ENCODE peak calls at places on chromosomes 7 and 10, in nine cellular contexts. C is endothelial cell of umbilical vein; S is NCI-H2171 treated with DMSO at 0.1 percent for 48 hours; M is Caki2; K is activated effector memory CD4-positive, alpha-beta T cell treated with Interleukin-2 at 50 U/mL for 16 hours; X is substantia nigra; F is colonic mucosa; H is progenitor cell of endocrine pancreas; B is stimulated activated CD4-positive, alpha-beta T cell treated with anti-CD3 and anti-CD28 coated beads, TNF-alpha, amount 100 ng/mL, for 4 hours. R is an unnamed sample.

GRCh38 chr7:33965116-33965827 is 59.9 kb downstream of the BMPER start:
- DNase-seq in F (no peak), S (no peak), K (no peak), C (no peak), B (no peak), M (no peak), X (no peak), H (no peak), R (no peak)

GRCh38 chr7:33886100-33886623 is 19.2 kb upstream of the BMPER start:
- DNase-seq in B (no peak), M (no peak), K (no peak), F (no peak), S (peak), C (no peak), H (peak), X (no peak), R (peak)

GRCh38 chr7:127066974-127067373 is 185.8 kb downstream of the GRM8 start:
- DNase-seq in X (no peak), F (no peak), K (no peak), S (peak), B (no peak), M (peak), H (no peak), C (no peak), R (peak)

GRCh38 chr7:134875867-134876266 is 96.4 kb downstream of the CALD1 start:
- DNase-seq in H (no peak), B (no peak), S (no peak), C (no peak), K (no peak), M (no peak), F (no peak), X (no peak), R (no peak)

GRCh38 chr7:43362652-43363428 is 220.1 kb upstream of the STK17A start:
- DNase-seq in X (no peak), F (no peak), S (peak), B (no peak), C (peak), K (no peak), M (no peak), H (no peak), R (peak)

GRCh38 chr7:45709168-45710034 is 135.2 kb downstream of the ADCY1 start:
- DNase-seq in M (no peak), S (no peak), B (no peak), C (no peak), K (no peak), F (peak), X (no peak), H (no peak), R (no peak)

GRCh38 chr10:131157899-131158298 is 153.6 kb downstream of the TCERG1L start:
- DNase-seq in F (no peak), M (no peak), K (no peak), H (no peak), C (no peak), S (no peak), B (no peak), X (no peak), R (no peak)

GRCh38 chr7:73896454-73896853 is 35.5 kb downstream of the TMEM270 start:
- DNase-seq in K (no peak), X (no peak), H (no peak), S (no peak), C (peak), F (no peak), M (no peak), B (no peak), R (no peak)

GRCh38 chr7:25930492-25931048 is 221.4 kb upstream of the NFE2L3 start:
- DNase-seq in X (no peak), S (no peak), K (no peak), F (no peak), C (no peak), M (no peak), B (no peak), H (no peak), R (no peak)

GRCh38 chr10:127614484-127614883 is 65.4 kb downstream of the NPS start:
- DNase-seq in X (no peak), K (no peak), H (no peak), C (no peak), B (no peak), F (no peak), S (peak), M (no peak), R (no peak)

GRCh38 chr10:4982764-4983226 is 19.6 kb downstream of the AKR1C1 start:
- DNase-seq in X (no peak), M (peak), K (no peak), H (no peak), S (no peak), C (no peak), B (no peak), F (no peak), R (no peak)

GRCh38 chr7:97008275-97008917 is 3.0 kb downstream of the DLX6 start:
- DNase-seq in H (no peak), C (no peak), X (no peak), F (no peak), M (no peak), S (no peak), B (no peak), K (no peak), R (no peak)

GRCh38 chr10:122258136-122259074 is 12.7 kb upstream of the BTBD16 start:
- DNase-seq in X (no peak), S (no peak), F (no peak), C (no peak), M (no peak), B (no peak), K (no peak), H (no peak), R (no peak)

GRCh38 chr7:88546808-88547207 is 212.7 kb upstream of the ZNF804B start:
- DNase-seq in B (no peak), C (peak), X (no peak), H (no peak), M (peak), K (no peak), S (no peak), F (peak), R (no peak)

GRCh38 chr7:17651926-17652385 is 288.3 kb downstream of the SNX13 start:
- DNase-seq in X (no peak), S (no peak), F (no peak), C (peak), H (no peak), K (no peak), M (no peak), B (no peak), R (no peak)

GRCh38 chr7:44849277-44850210 is 1.7 kb upstream of the H2AZ2 start:
- DNase-seq in S (no peak), K (no peak), X (no peak), B (no peak), H (no peak), F (no peak), C (no peak), M (peak), R (no peak)

GRCh38 chr10:47370878-47371277 is 13.2 kb downstream of the ZNF488 start:
- DNase-seq in S (no peak), C (no peak), B (no peak), K (no peak), H (no peak), M (no peak), X (no peak), F (peak), R (peak)

GRCh38 chr10:4353964-4354363 is 472.0 kb upstream of the AKR1E2 start:
- DNase-seq in M (peak), H (no peak), X (no peak), F (no peak), C (peak), B (no peak), S (no peak), K (no peak), R (no peak)

GRCh38 chr10:4687397-4687796 is 138.6 kb upstream of the AKR1E2 start:
- DNase-seq in K (no peak), C (no peak), B (no peak), H (no peak), X (no peak), M (no peak), S (no peak), F (no peak), R (no peak)

GRCh38 chr7:45653209-45653907 is 79.2 kb downstream of the ADCY1 start:
- DNase-seq in K (no peak), M (no peak), H (no peak), X (no peak), S (no peak), F (no peak), B (no peak), C (no peak), R (no peak)

GRCh38 chr10:120943542-120943941 is 92.4 kb downstream of the WDR11 start:
- DNase-seq in S (no peak), C (no peak), M (no peak), F (no peak), H (no peak), X (no peak), K (no peak), B (no peak), R (no peak)

GRCh38 chr7:79185605-79186004 is 267.9 kb downstream of the MAGI2 start:
- DNase-seq in H (no peak), X (no peak), M (no peak), K (no peak), C (no peak), B (no peak), F (no peak), S (no peak), R (no peak)

GRCh38 chr7:104855826-104856225 is 158.2 kb upstream of the KMT2E start:
- DNase-seq in F (no peak), C (no peak), X (no peak), S (peak), B (no peak), K (no peak), H (no peak), M (peak), R (no peak)

GRCh38 chr7:28076421-28077163 is 104.0 kb downstream of the JAZF1 start:
- DNase-seq in S (no peak), H (no peak), M (no peak), C (no peak), K (no peak), X (no peak), F (no peak), B (no peak), R (no peak)

GRCh38 chr10:100923580-100923979 is 10.8 kb downstream of the SLF2 start:
- DNase-seq in S (no peak), F (no peak), X (no peak), C (no peak), M (no peak), K (no peak), B (no peak), H (no peak), R (no peak)